ENCODE peak calls at places on chromosomes 3 and 15, in four cellular contexts. One of them, this sample, is unnamed. For H3K9me3, the result is how much of the 10 kb centered on the place peaks cover.

GRCh38 chr15:42056934-42057743 is 36.3 kb upstream of the PLA2G4E start:
- DNase-seq in left lung: peak
- DNase-seq in neuronal stem cell: peak
- DNase-seq in esophagus muscularis mucosa: no peak
- DNase-seq in this sample: peak

GRCh38 chr3:142963266-142964149 is at the start of gene PAQR9:
- DNase-seq in left lung: peak
- DNase-seq in neuronal stem cell: peak
- DNase-seq in esophagus muscularis mucosa: no peak
- DNase-seq in this sample: peak

GRCh38 chr3:61030469-61031035 is 220.7 kb downstream of the FHIT start:
- DNase-seq in left lung: no peak
- DNase-seq in neuronal stem cell: no peak
- DNase-seq in esophagus muscularis mucosa: no peak
- DNase-seq in this sample: no peak

GRCh38 chr15:61301701-61302100 is 72.6 kb upstream of the RORA start:
- DNase-seq in left lung: peak
- DNase-seq in neuronal stem cell: no peak
- DNase-seq in esophagus muscularis mucosa: no peak
- DNase-seq in this sample: no peak

GRCh38 chr15:26128611-26129140 is 265.5 kb upstream of the ATP10A start:
- DNase-seq in left lung: no peak
- DNase-seq in neuronal stem cell: no peak
- DNase-seq in esophagus muscularis mucosa: peak
- DNase-seq in this sample: no peak

GRCh38 chr3:193722566-193722965 is 129.6 kb downstream of the OPA1 start:
- DNase-seq in left lung: no peak
- DNase-seq in neuronal stem cell: no peak
- DNase-seq in esophagus muscularis mucosa: no peak
- DNase-seq in this sample: no peak

GRCh38 chr15:34304613-34305012 is 33.0 kb downstream of the SLC12A6 start:
- DNase-seq in left lung: no peak
- DNase-seq in neuronal stem cell: no peak
- DNase-seq in esophagus muscularis mucosa: no peak
- DNase-seq in this sample: no peak

GRCh38 chr15:101090460-101090853 is 161.4 kb downstream of the CHSY1 start:
- DNase-seq in left lung: no peak
- DNase-seq in neuronal stem cell: no peak
- DNase-seq in esophagus muscularis mucosa: no peak
- DNase-seq in this sample: no peak

GRCh38 chr3:122356402-122356801 is 26.6 kb downstream of the MIX23 start:
- DNase-seq in left lung: no peak
- DNase-seq in neuronal stem cell: peak
- DNase-seq in esophagus muscularis mucosa: no peak
- DNase-seq in this sample: peak

GRCh38 chr3:112858410-112859069 is 11.9 kb upstream of the CD200R1L start:
- DNase-seq in left lung: no peak
- DNase-seq in neuronal stem cell: no peak
- DNase-seq in esophagus muscularis mucosa: no peak
- DNase-seq in this sample: no peak
- H3K9me3 ChIP-seq in left lung: under half
- H3K9me3 ChIP-seq in neuronal stem cell: under half
- H3K9me3 ChIP-seq in esophagus muscularis mucosa: under half
- H3K9me3 ChIP-seq in this sample: under half

GRCh38 chr15:99918072-99918471 is 184.8 kb upstream of the LYSMD4 start:
- DNase-seq in left lung: no peak
- DNase-seq in neuronal stem cell: no peak
- DNase-seq in esophagus muscularis mucosa: peak
- DNase-seq in this sample: no peak

GRCh38 chr15:99916668-99917223 is 183.5 kb upstream of the LYSMD4 start:
- DNase-seq in left lung: no peak
- DNase-seq in neuronal stem cell: no peak
- DNase-seq in esophagus muscularis mucosa: no peak
- DNase-seq in this sample: no peak

GRCh38 chr15:99921086-99921485 is 187.8 kb upstream of the LYSMD4 start:
- DNase-seq in left lung: no peak
- DNase-seq in neuronal stem cell: no peak
- DNase-seq in esophagus muscularis mucosa: peak
- DNase-seq in this sample: no peak

GRCh38 chr15:99911824-99912223 is 178.6 kb upstream of the LYSMD4 start:
- DNase-seq in left lung: no peak
- DNase-seq in neuronal stem cell: no peak
- DNase-seq in esophagus muscularis mucosa: peak
- DNase-seq in this sample: no peak

GRCh38 chr15:99917237-99917636 is 184.0 kb upstream of the LYSMD4 start:
- DNase-seq in left lung: no peak
- DNase-seq in neuronal stem cell: no peak
- DNase-seq in esophagus muscularis mucosa: no peak
- DNase-seq in this sample: no peak
- H3K9me3 ChIP-seq in left lung: under half
- H3K9me3 ChIP-seq in neuronal stem cell: under half
- H3K9me3 ChIP-seq in esophagus muscularis mucosa: under half
- H3K9me3 ChIP-seq in this sample: under half

GRCh38 chr3:7682822-7683229 is 818.8 kb upstream of the LMCD1 start:
- DNase-seq in left lung: no peak
- DNase-seq in neuronal stem cell: no peak
- DNase-seq in esophagus muscularis mucosa: no peak
- DNase-seq in this sample: peak

GRCh38 chr3:7687428-7688147 is 814.0 kb upstream of the LMCD1 start:
- DNase-seq in left lung: no peak
- DNase-seq in neuronal stem cell: no peak
- DNase-seq in esophagus muscularis mucosa: no peak
- DNase-seq in this sample: no peak

GRCh38 chr3:7684193-7684592 is 817.4 kb upstream of the LMCD1 start:
- DNase-seq in left lung: no peak
- DNase-seq in neuronal stem cell: no peak
- DNase-seq in esophagus muscularis mucosa: no peak
- DNase-seq in this sample: no peak

DNA sequence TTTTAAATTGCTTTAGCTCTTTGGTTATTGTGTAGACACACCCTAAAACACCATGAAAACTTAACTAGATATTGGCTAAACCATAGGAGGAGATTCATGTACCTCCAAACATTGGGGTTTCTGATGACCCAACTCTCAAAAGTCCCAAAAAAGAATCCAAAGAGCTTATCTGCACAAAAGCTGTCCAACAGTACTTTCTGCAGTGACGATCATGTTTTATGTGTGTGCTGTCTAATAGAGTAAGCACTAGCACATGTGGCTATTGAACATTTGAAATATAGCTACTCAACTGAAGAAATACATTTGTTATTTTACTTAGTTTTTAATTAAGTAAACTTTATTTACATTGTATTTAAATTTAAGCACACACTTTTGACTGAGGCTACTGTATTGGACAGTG is 818.2 kb upstream of the LMCD1 start:
- DNase-seq in left lung: no peak
- DNase-seq in neuronal stem cell: no peak
- DNase-seq in esophagus muscularis mucosa: no peak
- DNase-seq in this sample: no peak
- H3K9me3 ChIP-seq in left lung: under half
- H3K9me3 ChIP-seq in neuronal stem cell: under half
- H3K9me3 ChIP-seq in esophagus muscularis mucosa: under half
- H3K9me3 ChIP-seq in this sample: under half

GRCh38 chr15:25057574-25057973 is 102.8 kb downstream of the SNRPN start:
- DNase-seq in left lung: no peak
- DNase-seq in neuronal stem cell: no peak
- DNase-seq in esophagus muscularis mucosa: no peak
- DNase-seq in this sample: no peak

GRCh38 chr15:25058080-25058785 is 103.4 kb downstream of the SNRPN start:
- DNase-seq in left lung: no peak
- DNase-seq in neuronal stem cell: no peak
- DNase-seq in esophagus muscularis mucosa: no peak
- DNase-seq in this sample: peak

GRCh38 chr15:25055356-25056068 is 100.7 kb downstream of the SNRPN start:
- DNase-seq in left lung: no peak
- DNase-seq in neuronal stem cell: no peak
- DNase-seq in esophagus muscularis mucosa: peak
- DNase-seq in this sample: peak

GRCh38 chr15:25054943-25055342 is 100.2 kb downstream of the SNRPN start:
- DNase-seq in left lung: no peak
- DNase-seq in neuronal stem cell: no peak
- DNase-seq in esophagus muscularis mucosa: no peak
- DNase-seq in this sample: peak

DNA sequence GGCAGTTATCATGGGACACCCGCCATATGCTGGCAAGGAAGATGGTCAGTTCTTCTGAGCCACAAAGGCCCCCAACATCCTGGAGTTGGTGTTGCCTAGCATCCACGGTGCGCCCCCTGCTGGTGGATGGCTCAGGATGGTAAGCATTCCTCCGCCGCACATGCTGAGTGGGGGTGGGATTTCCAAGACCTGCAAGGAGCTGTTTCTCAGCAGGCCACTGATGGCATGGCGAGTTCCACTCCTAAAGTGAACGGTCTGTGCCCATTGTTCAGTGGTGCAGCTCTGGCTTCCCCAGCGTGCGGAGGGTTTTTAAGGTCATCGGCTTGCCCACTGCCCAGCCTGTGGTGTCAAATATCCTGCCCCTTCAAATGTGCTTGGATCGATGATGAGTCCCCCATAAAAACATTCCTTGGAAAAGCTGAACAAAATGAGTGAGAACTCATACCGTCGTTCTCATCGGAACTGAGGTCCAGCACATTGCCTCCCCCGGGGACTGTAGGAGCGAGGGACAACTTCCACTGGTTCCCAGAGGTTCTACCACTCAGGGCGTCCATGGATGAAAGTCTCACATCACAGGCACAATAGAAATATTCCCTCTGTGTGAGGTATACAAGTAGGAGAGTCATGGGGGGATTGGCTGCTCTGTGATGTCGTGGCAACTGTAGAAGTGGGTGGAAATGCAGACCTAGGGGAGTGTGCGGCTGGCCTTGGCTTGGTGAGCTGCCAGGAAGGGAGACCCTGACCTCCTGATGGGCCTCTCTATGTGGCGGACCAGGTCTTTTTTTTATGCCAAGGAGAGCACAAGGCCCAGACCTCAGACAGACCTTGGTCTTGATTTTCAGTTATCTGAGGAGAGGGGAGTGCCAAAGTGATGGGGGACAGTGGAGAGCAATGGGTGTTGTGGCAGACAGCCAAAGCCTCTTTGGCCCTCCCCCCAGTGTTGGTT is 102.0 kb downstream of the SNRPN start:
- DNase-seq in left lung: no peak
- DNase-seq in neuronal stem cell: no peak
- DNase-seq in esophagus muscularis mucosa: no peak
- DNase-seq in this sample: peak
- H3K9me3 ChIP-seq in left lung: half or more
- H3K9me3 ChIP-seq in neuronal stem cell: half or more
- H3K9me3 ChIP-seq in esophagus muscularis mucosa: under half
- H3K9me3 ChIP-seq in this sample: half or more